ENCODE peak calls at places on chromosomes 7 and 10, in six cellular contexts. A is fibroblast of lung, P is PC-3, S is lung, L is Calu3, F is prostate gland. N is an unnamed sample.

GRCh38 chr10:78960316-78960800 is 108.4 kb upstream of the ZMIZ1 start:
- DNase-seq in L (peak), P (peak), A (peak), F (peak), S (peak), N (no peak)

GRCh38 chr7:514651-515598 is 4.7 kb downstream of the PDGFA start:
- DNase-seq in S (no peak), L (no peak), P (no peak), A (peak), F (peak), N (peak)

GRCh38 chr10:47380341-47381215 is 3.5 kb downstream of the ZNF488 start:
- DNase-seq in A (no peak), L (no peak), F (no peak), P (no peak), S (peak), N (no peak)

GRCh38 chr10:12500406-12501303 is 151.3 kb downstream of the CAMK1D start:
- DNase-seq in S (no peak), F (no peak), A (no peak), L (peak), P (no peak), N (no peak)

GRCh38 chr10:132654708-132655661 is 117.4 kb downstream of the INPP5A start:
- DNase-seq in F (no peak), S (peak), L (peak), P (peak), A (peak), N (peak)

GRCh38 chr10:96606216-96606615 is 19.4 kb upstream of the TM9SF3 start:
- DNase-seq in L (no peak), A (peak), S (no peak), P (peak), F (no peak), N (no peak)

GRCh38 chr10:133337079-133337725 is 506 bp upstream of the CALY start:
- DNase-seq in L (no peak), P (no peak), S (no peak), A (no peak), F (no peak), N (no peak)

GRCh38 chr10:62735464-62736188 is 68.9 kb upstream of the ADO start:
- DNase-seq in L (no peak), F (no peak), A (peak), S (no peak), P (peak), N (peak)

GRCh38 chr7:34057956-34058355 is 152.6 kb downstream of the BMPER start:
- DNase-seq in L (no peak), P (no peak), F (no peak), A (no peak), S (no peak), N (no peak)

GRCh38 chr7:44849277-44850210 is 1.7 kb upstream of the H2AZ2 start:
- DNase-seq in A (peak), S (no peak), F (no peak), P (no peak), L (no peak), N (no peak)

GRCh38 chr10:74947781-74948401 is 121.5 kb downstream of the KAT6B start:
- DNase-seq in S (no peak), F (no peak), A (no peak), P (peak), L (no peak), N (no peak)

GRCh38 chr10:117216028-117216427 is 18.7 kb downstream of the KCNK18 start:
- DNase-seq in S (no peak), F (no peak), L (no peak), P (no peak), A (no peak), N (no peak)

GRCh38 chr10:103278424-103278823 is 1.5 kb downstream of the INA start:
- DNase-seq in A (no peak), P (no peak), F (no peak), L (no peak), S (no peak), N (no peak)

GRCh38 chr10:97017474-97017903 is 168.3 kb downstream of the SLIT1 start:
- DNase-seq in S (no peak), P (no peak), L (no peak), A (no peak), F (no peak), N (no peak)

GRCh38 chr7:106515321-106515720 is 145.6 kb downstream of the CCDC71L start:
- DNase-seq in P (no peak), S (no peak), L (no peak), F (no peak), A (no peak), N (no peak)

GRCh38 chr7:111638048-111638447 is 75.8 kb upstream of the IMMP2L start:
- DNase-seq in F (no peak), P (no peak), S (no peak), A (no peak), L (no peak), N (no peak)

GRCh38 chr7:44309271-44310091 is 15.9 kb downstream of the CAMK2B start:
- DNase-seq in F (no peak), A (peak), P (peak), L (peak), S (peak), N (peak)

GRCh38 chr7:1027285-1028043 is 16.9 kb upstream of the GPR146 start:
- DNase-seq in A (peak), L (peak), S (no peak), P (peak), F (no peak), N (no peak)

GRCh38 chr7:100418930-100419659 is 9.4 kb downstream of the ZCWPW1 start:
- DNase-seq in A (peak), P (no peak), L (no peak), S (no peak), F (no peak), N (no peak)

GRCh38 chr10:100341953-100342626 is 4.9 kb upstream of the SCD start:
- DNase-seq in A (peak), S (no peak), F (peak), L (peak), P (peak), N (peak)

GRCh38 chr10:16156681-16157080 is 280.1 kb upstream of the PTER start:
- DNase-seq in P (no peak), A (no peak), L (no peak), F (no peak), S (no peak), N (no peak)

DNA sequence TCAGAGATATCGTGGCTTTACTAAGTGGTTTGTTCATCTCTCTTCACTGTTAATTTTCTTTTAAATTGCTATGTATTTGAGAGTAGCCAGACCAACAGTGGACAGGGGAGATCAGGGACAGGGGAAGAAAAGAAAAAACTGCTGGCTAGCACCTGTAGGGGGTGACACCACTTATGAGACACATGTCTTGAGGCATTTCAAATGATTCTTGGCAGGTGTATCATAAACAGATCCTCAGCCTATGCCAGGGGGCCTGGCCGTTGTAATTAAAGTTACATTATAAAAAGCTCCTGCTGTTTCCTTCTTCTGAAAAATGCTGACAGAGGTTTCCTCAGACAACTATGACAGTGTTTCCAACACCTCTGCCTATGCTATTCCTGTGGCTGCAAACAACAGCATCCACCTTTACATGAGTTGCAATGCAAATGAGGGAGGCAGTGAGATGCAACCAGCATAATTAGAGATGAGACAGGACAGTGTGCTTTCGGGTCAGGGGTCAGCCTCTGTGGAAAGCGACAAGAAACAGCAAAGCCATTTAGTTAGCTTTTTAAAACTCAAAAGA is 281.0 kb upstream of the PTER start:
- DNase-seq in F (no peak), A (no peak), P (no peak), S (no peak), L (no peak), N (no peak)
- TF ChIP-seq CTCF in F (no peak), A (no peak), P (no peak), S (no peak), L (no peak), N (no peak)

DNA sequence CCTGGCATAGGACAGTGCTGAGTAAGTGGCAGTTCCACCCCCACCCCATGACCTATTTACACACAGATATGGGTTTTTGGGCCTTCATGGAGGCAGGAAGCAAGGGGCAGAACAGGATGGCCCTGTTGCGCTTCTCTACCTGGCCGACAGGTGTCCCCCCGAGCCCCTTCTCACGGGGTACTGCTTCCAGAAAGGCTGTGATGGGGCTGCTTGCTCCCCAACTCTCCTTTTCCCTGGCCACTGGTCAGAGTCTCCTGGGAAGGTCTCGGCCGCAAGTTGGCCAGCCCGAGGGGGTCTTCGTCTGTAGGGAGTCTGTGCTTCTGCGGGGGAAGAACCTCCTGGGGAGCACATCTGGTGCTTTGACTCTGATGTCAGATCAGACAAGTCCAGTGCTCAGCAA is 139.8 kb upstream of the TNS3 start:
- DNase-seq in P (no peak), F (no peak), A (no peak), S (no peak), L (peak), N (no peak)
- TF ChIP-seq CTCF in P (peak), F (no peak), A (no peak), S (no peak), L (peak), N (no peak)

GRCh38 chr7:5477723-5478531 is 54.3 kb upstream of the TNRC18 start:
- DNase-seq in P (no peak), S (no peak), L (no peak), A (no peak), F (no peak), N (no peak)
- TF ChIP-seq CTCF in P (peak), S (no peak), L (no peak), A (no peak), F (peak), N (no peak)

GRCh38 chr7:114985316-114985715 is 63.4 kb downstream of the MDFIC start:
- DNase-seq in F (no peak), S (no peak), A (no peak), P (no peak), L (no peak), N (no peak)

GRCh38 chr7:114986805-114987204 is 64.9 kb downstream of the MDFIC start:
- DNase-seq in L (no peak), A (peak), S (no peak), F (no peak), P (no peak), N (no peak)

GRCh38 chr7:114988755-114989154 is 66.9 kb downstream of the MDFIC start:
- DNase-seq in P (peak), A (peak), S (peak), L (peak), F (no peak), N (no peak)

GRCh38 chr7:114988035-114988434 is 66.1 kb downstream of the MDFIC start:
- DNase-seq in L (no peak), A (no peak), P (no peak), S (no peak), F (no peak), N (no peak)

GRCh38 chr7:114986181-114986800 is 64.4 kb downstream of the MDFIC start:
- DNase-seq in L (no peak), S (no peak), F (no peak), P (no peak), A (no peak), N (no peak)
- TF ChIP-seq CTCF in L (no peak), S (no peak), F (no peak), P (no peak), A (no peak), N (no peak)

GRCh38 chr10:101405006-101405405 is 51.0 kb downstream of the BTRC start:
- DNase-seq in S (no peak), A (no peak), F (no peak), P (no peak), L (no peak), N (no peak)
- TF ChIP-seq CTCF in S (no peak), A (no peak), F (no peak), P (no peak), L (no peak), N (no peak)

DNA sequence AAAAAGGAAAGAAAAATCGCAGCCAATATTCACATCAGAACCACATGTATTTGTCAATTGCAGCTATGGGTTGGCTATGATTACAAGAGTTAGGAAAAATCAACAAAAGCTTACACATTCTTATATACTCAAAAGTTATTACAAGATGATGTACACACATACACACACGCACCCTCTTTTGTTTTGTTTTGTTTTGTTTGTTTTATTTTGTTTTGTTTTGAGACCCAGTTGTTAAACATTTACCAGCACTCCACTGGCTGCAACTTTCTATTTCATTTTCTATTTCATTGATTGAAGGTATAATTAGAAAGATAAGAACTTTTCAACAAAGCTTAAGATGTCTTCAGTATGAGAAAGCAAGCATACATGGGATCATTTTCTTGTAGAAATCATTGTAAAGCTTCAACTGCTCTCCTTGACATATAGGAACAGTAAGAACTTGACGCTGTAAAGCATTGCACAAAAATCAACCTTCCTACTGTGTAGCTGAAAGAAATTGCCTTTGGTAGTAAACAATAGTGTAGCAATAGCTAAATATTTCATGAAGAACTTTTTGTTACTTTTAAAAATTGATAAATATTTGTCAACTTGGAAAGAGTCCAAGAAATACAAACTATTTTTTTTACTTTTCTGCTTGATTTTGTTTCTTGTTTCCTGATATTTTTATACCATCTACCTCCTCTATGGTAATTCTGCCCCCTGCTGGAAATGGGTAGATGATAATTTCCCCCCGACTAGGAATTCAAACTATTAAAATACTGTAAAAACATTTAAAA is 205.9 kb downstream of the MBL2 start:
- DNase-seq in L (peak), F (no peak), S (no peak), A (peak), P (peak), N (no peak)
- TF ChIP-seq CTCF in L (peak), F (peak), S (no peak), A (peak), P (peak), N (no peak)

N was measured in activated CD8-positive, alpha-beta T cell treated with anti-CD3 and anti-CD28 coated beads for 36 hours.